ENCODE peak calls at places on chromosomes 13 and 19, in five cellular contexts. One of them, this sample, is unnamed.

GRCh38 chr19:11505032-11505503 is 571 bp downstream of the ZNF653 start:
- DNase-seq in uterus: peak; percentile 97
- DNase-seq in Peyer's patch: peak; percentile 99
- DNase-seq in A549: peak; percentile 92
- DNase-seq in Caco-2: peak; percentile 98
- DNase-seq in this sample: peak; percentile 95

GRCh38 chr13:112444001-112444311 is 67.8 kb downstream of the SPACA7 start:
- DNase-seq in uterus: peak; percentile 31
- DNase-seq in Peyer's patch: peak; percentile 79
- DNase-seq in A549: peak; percentile 50
- DNase-seq in Caco-2: peak; percentile 89
- DNase-seq in this sample: no peak

GRCh38 chr13:48156466-48156865 is 61.6 kb upstream of the MED4 start:
- DNase-seq in uterus: no peak
- DNase-seq in Peyer's patch: no peak
- DNase-seq in A549: no peak
- DNase-seq in Caco-2: no peak
- DNase-seq in this sample: peak; percentile 69

GRCh38 chr19:17370026-17370587 is 7.0 kb downstream of the PLVAP start:
- DNase-seq in uterus: no peak
- DNase-seq in Peyer's patch: no peak
- DNase-seq in A549: no peak
- DNase-seq in Caco-2: no peak
- DNase-seq in this sample: no peak

GRCh38 chr13:33879044-33879596 is 61.2 kb downstream of the RFC3 start:
- DNase-seq in uterus: no peak
- DNase-seq in Peyer's patch: no peak
- DNase-seq in A549: no peak
- DNase-seq in Caco-2: no peak
- DNase-seq in this sample: no peak

GRCh38 chr19:54889566-54889965 is 15.5 kb downstream of the FCAR start:
- DNase-seq in uterus: no peak
- DNase-seq in Peyer's patch: no peak
- DNase-seq in A549: no peak
- DNase-seq in Caco-2: no peak
- DNase-seq in this sample: no peak

GRCh38 chr19:51807925-51808324 is 13.0 kb downstream of the FPR3 start:
- DNase-seq in uterus: no peak
- DNase-seq in Peyer's patch: no peak
- DNase-seq in A549: no peak
- DNase-seq in Caco-2: no peak
- DNase-seq in this sample: no peak

GRCh38 chr13:19680751-19681150 is 47.3 kb downstream of the MPHOSPH8 start:
- DNase-seq in uterus: no peak
- DNase-seq in Peyer's patch: no peak
- DNase-seq in A549: no peak
- DNase-seq in Caco-2: no peak
- DNase-seq in this sample: no peak

GRCh38 chr19:39078436-39079200 is 5.5 kb upstream of the ACP7 start:
- DNase-seq in uterus: no peak
- DNase-seq in Peyer's patch: no peak
- DNase-seq in A549: peak; percentile 96
- DNase-seq in Caco-2: no peak
- DNase-seq in this sample: no peak

GRCh38 chr19:49823472-49823871 is 5.4 kb downstream of the MED25 start:
- DNase-seq in uterus: no peak
- DNase-seq in Peyer's patch: no peak
- DNase-seq in A549: no peak
- DNase-seq in Caco-2: no peak
- DNase-seq in this sample: no peak

GRCh38 chr19:42487025-42487797 is 41.1 kb downstream of the CEACAM1 start:
- DNase-seq in uterus: no peak
- DNase-seq in Peyer's patch: no peak
- DNase-seq in A549: no peak
- DNase-seq in Caco-2: peak; percentile 47
- DNase-seq in this sample: no peak

GRCh38 chr13:97028441-97029299 is 34.4 kb upstream of the OXGR1 start:
- DNase-seq in uterus: peak; percentile 35
- DNase-seq in Peyer's patch: no peak
- DNase-seq in A549: peak; percentile 42
- DNase-seq in Caco-2: peak; percentile 81
- DNase-seq in this sample: peak; percentile 16

GRCh38 chr19:9309974-9310446 is 372 bp upstream of the ZNF699 start:
- DNase-seq in uterus: peak; percentile 94
- DNase-seq in Peyer's patch: no peak
- DNase-seq in A549: peak; percentile 94
- DNase-seq in Caco-2: no peak
- DNase-seq in this sample: peak; percentile 80

GRCh38 chr19:9673912-9674668 is 810 bp downstream of the ZNF562 start:
- DNase-seq in uterus: no peak
- DNase-seq in Peyer's patch: no peak
- DNase-seq in A549: peak; percentile 27
- DNase-seq in Caco-2: peak; percentile 4
- DNase-seq in this sample: no peak

GRCh38 chr13:41061914-41062837 is 867 bp downstream of the WBP4 start:
- DNase-seq in uterus: no peak
- DNase-seq in Peyer's patch: no peak
- DNase-seq in A549: no peak
- DNase-seq in Caco-2: no peak
- DNase-seq in this sample: no peak

GRCh38 chr13:97243915-97244820 is 22.0 kb downstream of the MBNL2 start:
- DNase-seq in uterus: no peak
- DNase-seq in Peyer's patch: no peak
- DNase-seq in A549: no peak
- DNase-seq in Caco-2: peak; percentile 60
- DNase-seq in this sample: no peak

GRCh38 chr19:58550362-58551122 is 4.4 kb downstream of the CHMP2A start:
- DNase-seq in uterus: no peak
- DNase-seq in Peyer's patch: no peak
- DNase-seq in A549: no peak
- DNase-seq in Caco-2: no peak
- DNase-seq in this sample: no peak

GRCh38 chr19:32581704-32582164 is 744 bp downstream of the PDCD5 start:
- DNase-seq in uterus: no peak
- DNase-seq in Peyer's patch: no peak
- DNase-seq in A549: peak; percentile 54
- DNase-seq in Caco-2: peak; percentile 51
- DNase-seq in this sample: no peak

GRCh38 chr13:94706854-94707399 is 5.4 kb downstream of the SOX21 start:
- DNase-seq in uterus: no peak
- DNase-seq in Peyer's patch: no peak
- DNase-seq in A549: no peak
- DNase-seq in Caco-2: no peak
- DNase-seq in this sample: no peak

GRCh38 chr19:18437481-18438330 is at the start of gene ISYNA1:
- DNase-seq in uterus: peak; percentile 73
- DNase-seq in Peyer's patch: no peak
- DNase-seq in A549: peak; percentile 69
- DNase-seq in Caco-2: peak; percentile 57
- DNase-seq in this sample: peak; percentile 60

GRCh38 chr13:33307820-33308219 is 22.3 kb upstream of the STARD13 start:
- DNase-seq in uterus: no peak
- DNase-seq in Peyer's patch: no peak
- DNase-seq in A549: no peak
- DNase-seq in Caco-2: no peak
- DNase-seq in this sample: no peak

GRCh38 chr19:4347521-4347920 is 4.2 kb downstream of the MPND start:
- DNase-seq in uterus: no peak
- DNase-seq in Peyer's patch: no peak
- DNase-seq in A549: no peak
- DNase-seq in Caco-2: no peak
- DNase-seq in this sample: no peak

GRCh38 chr13:35733832-35734231 is 257.3 kb upstream of the MAB21L1 start:
- DNase-seq in uterus: no peak
- DNase-seq in Peyer's patch: no peak
- DNase-seq in A549: no peak
- DNase-seq in Caco-2: no peak
- DNase-seq in this sample: no peak

GRCh38 chr19:15635016-15635805 is 5.5 kb upstream of the CYP4F3 start:
- DNase-seq in uterus: no peak
- DNase-seq in Peyer's patch: no peak
- DNase-seq in A549: no peak
- DNase-seq in Caco-2: no peak
- DNase-seq in this sample: no peak

GRCh38 chr19:44927746-44928145 is 13.3 kb downstream of the APOC1 start:
- DNase-seq in uterus: no peak
- DNase-seq in Peyer's patch: no peak
- DNase-seq in A549: no peak
- DNase-seq in Caco-2: no peak
- DNase-seq in this sample: no peak

GRCh38 chr13:76638160-76638559 is 248.0 kb downstream of the KCTD12 start:
- DNase-seq in uterus: no peak
- DNase-seq in Peyer's patch: no peak
- DNase-seq in A549: no peak
- DNase-seq in Caco-2: no peak
- DNase-seq in this sample: no peak

GRCh38 chr13:34208326-34208725 is 390.4 kb downstream of the RFC3 start:
- DNase-seq in uterus: no peak
- DNase-seq in Peyer's patch: no peak
- DNase-seq in A549: no peak
- DNase-seq in Caco-2: no peak
- DNase-seq in this sample: no peak

GRCh38 chr13:109743706-109744453 is 42.5 kb downstream of the IRS2 start:
- DNase-seq in uterus: peak; percentile 24
- DNase-seq in Peyer's patch: no peak
- DNase-seq in A549: peak; percentile 64
- DNase-seq in Caco-2: no peak
- DNase-seq in this sample: no peak

GRCh38 chr13:51330741-51331140 is 8.8 kb upstream of the SERPINE3 start:
- DNase-seq in uterus: no peak
- DNase-seq in Peyer's patch: no peak
- DNase-seq in A549: no peak
- DNase-seq in Caco-2: no peak
- DNase-seq in this sample: no peak

GRCh38 chr19:57653689-57654088 is 15.0 kb upstream of the ZSCAN4 start:
- DNase-seq in uterus: no peak
- DNase-seq in Peyer's patch: no peak
- DNase-seq in A549: no peak
- DNase-seq in Caco-2: no peak
- DNase-seq in this sample: no peak

GRCh38 chr13:75770164-75771145 is 134.3 kb downstream of the LMO7 start:
- DNase-seq in uterus: no peak
- DNase-seq in Peyer's patch: no peak
- DNase-seq in A549: no peak
- DNase-seq in Caco-2: no peak
- DNase-seq in this sample: no peak

DNA sequence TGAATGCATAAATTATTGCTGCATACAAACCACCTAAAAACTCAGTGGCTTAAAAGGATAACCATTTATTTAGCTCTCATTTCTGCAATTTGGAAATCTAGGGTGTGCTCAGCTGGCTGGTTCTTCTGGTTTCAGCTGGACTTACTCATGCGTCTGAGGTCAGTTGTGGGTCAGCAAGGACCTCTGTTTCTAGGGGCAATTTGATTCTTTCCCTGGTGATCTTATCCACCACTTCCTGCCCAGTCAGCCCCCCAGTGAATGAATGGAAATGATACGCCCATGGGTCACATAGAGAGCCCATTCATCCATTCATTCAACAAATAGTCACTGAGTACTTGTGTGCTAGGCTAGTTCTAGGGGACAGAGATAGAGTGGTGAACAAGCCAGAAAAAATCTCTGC is 9.9 kb downstream of the FXYD5 start:
- DNase-seq in uterus: no peak
- DNase-seq in Peyer's patch: no peak
- DNase-seq in A549: no peak
- DNase-seq in Caco-2: no peak
- DNase-seq in this sample: no peak
- H3K4me1 ChIP-seq in uterus: no peaks in the 10 kb centered on the region
- H3K4me1 ChIP-seq in Peyer's patch: no peaks in the 10 kb centered on the region
- H3K4me1 ChIP-seq in A549: peaks cover 3% of the 10 kb centered on the region
- H3K4me1 ChIP-seq in Caco-2: no peaks in the 10 kb centered on the region
- H3K4me1 ChIP-seq in this sample: peaks cover 18% of the 10 kb centered on the region

DNA sequence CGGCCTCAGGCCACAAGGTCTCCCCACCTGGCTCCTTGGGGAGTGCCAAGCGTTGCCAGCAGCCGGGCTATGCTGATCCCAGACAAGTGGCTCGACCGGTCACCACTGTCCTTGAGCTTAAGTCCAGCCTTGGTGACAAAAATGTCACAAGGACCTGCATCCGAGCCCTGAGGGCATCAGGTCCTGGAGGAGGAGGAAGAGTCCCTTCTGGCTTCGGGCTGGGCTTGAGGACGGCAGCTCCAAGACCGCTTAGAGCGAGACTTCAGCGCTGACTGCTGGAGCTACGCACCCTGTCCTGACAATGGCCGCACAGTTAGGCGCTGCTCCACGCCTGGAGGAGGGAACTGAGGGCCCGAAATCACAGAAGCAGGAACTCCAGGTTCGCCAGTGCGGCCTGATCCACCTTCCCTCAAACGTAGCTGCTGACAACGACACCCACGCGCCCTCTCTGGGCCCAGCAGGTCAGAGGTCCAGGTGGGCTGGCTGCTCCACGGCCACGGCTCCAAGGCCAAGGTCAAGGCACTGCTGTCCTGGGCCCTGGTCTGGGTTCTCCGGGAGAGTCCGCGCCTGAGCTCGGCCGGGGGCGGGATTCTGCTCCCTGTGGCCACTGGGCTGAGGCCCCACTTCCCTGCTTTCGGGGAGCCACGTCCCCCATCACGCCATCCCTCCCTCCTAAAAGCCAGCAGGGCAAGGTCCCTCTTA is 7.0 kb downstream of the SBNO2 start:
- DNase-seq in uterus: no peak
- DNase-seq in Peyer's patch: peak; percentile 44
- DNase-seq in A549: no peak
- DNase-seq in Caco-2: no peak
- DNase-seq in this sample: no peak
- H3K4me3 ChIP-seq in uterus: no peak overlapping the region
- H3K4me3 ChIP-seq in Peyer's patch: no peak overlapping the region
- H3K4me3 ChIP-seq in A549: no peak overlapping the region
- H3K4me3 ChIP-seq in Caco-2: no peak overlapping the region
- H3K4me3 ChIP-seq in this sample: no peak overlapping the region

GRCh38 chr19:48315712-48316111 is 9.6 kb upstream of the EMP3 start:
- DNase-seq in uterus: no peak
- DNase-seq in Peyer's patch: no peak
- DNase-seq in A549: no peak
- DNase-seq in Caco-2: no peak
- DNase-seq in this sample: no peak
- H3K4me1 ChIP-seq in uterus: no peaks in the 10 kb centered on the region
- H3K4me1 ChIP-seq in Peyer's patch: peaks cover 3% of the 10 kb centered on the region
- H3K4me1 ChIP-seq in A549: peaks cover 21% of the 10 kb centered on the region
- H3K4me1 ChIP-seq in Caco-2: peaks cover 6% of the 10 kb centered on the region
- H3K4me1 ChIP-seq in this sample: peaks cover 9% of the 10 kb centered on the region

DNA sequence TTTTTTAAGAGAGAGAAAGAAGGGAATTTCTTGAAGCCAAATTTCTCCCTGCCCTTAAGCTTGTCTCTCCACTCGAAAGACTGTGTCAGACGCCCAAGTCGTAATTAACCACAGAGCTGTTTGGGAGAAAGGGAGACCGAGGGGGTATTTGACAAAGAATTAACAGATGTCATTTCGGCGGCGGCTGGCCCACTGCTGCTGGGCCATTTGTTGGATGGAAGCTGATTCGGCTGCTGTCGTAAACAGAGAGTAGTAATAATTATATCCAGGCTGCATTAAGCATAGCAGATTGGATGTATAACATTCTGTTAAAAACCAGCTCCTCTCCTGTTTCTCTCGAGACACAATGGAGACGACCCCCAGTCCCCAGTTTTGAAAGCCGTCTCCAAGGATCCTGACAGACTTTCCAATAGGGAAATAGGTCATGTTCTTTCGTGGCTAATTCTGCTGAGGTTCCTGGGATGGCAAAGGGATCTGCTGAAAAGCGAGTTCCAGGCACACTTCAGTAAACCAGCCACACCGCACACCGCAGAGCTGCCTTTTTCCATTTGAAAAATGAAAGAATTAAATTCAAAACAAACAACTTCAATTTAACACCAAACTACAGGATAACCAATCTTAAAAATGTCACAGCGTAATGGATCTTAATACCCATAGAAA is 71.5 kb downstream of the KCTD15 start:
- DNase-seq in uterus: no peak
- DNase-seq in Peyer's patch: no peak
- DNase-seq in A549: no peak
- DNase-seq in Caco-2: no peak
- DNase-seq in this sample: no peak
- H3K4me3 ChIP-seq in uterus: peak overlapping the region; percentile 2
- H3K4me3 ChIP-seq in Peyer's patch: no peak overlapping the region
- H3K4me3 ChIP-seq in A549: no peak overlapping the region
- H3K4me3 ChIP-seq in Caco-2: no peak overlapping the region
- H3K4me3 ChIP-seq in this sample: no peak overlapping the region